ENCODE peak calls at places on chromosomes 3 and 15, in five cellular contexts. P is SHP77, J is fibroblast of mammary gland, F is retina, D is nephron progenitor cell. R is an unnamed sample.

GRCh38 chr15:74172751-74173544 is 562 bp upstream of the ISLR start:
- DNase-seq in J (peak), D (peak), F (no peak), P (no peak), R (peak)

GRCh38 chr3:30344288-30344687 is 262.1 kb upstream of the TGFBR2 start:
- DNase-seq in J (no peak), F (no peak), D (no peak), P (no peak), R (no peak)

GRCh38 chr3:152400912-152401311 is 132.2 kb downstream of the MBNL1 start:
- DNase-seq in J (peak), F (no peak), P (no peak), D (no peak), R (peak)

GRCh38 chr3:134190272-134190671 is 60.4 kb downstream of the RYK start:
- DNase-seq in J (no peak), D (no peak), P (no peak), F (no peak), R (no peak)

GRCh38 chr15:77118787-77119410 is 48.0 kb upstream of the TSPAN3 start:
- DNase-seq in P (peak), F (peak), D (no peak), J (peak), R (peak)

GRCh38 chr3:136957751-136958288 is at the start of gene IL20RB:
- DNase-seq in J (peak), P (no peak), D (no peak), F (no peak), R (peak)

GRCh38 chr3:55313701-55314100 is 173.4 kb downstream of the WNT5A start:
- DNase-seq in D (no peak), J (no peak), P (peak), F (no peak), R (no peak)

GRCh38 chr15:69304176-69304533 is 5.4 kb downstream of the PAQR5 start:
- DNase-seq in P (no peak), F (no peak), D (no peak), J (peak), R (peak)

GRCh38 chr15:78168591-78168990 is 19.4 kb downstream of the IDH3A start:
- DNase-seq in P (no peak), D (no peak), F (no peak), J (no peak), R (no peak)

GRCh38 chr3:39318311-39318710 is 11.2 kb upstream of the CCR8 start:
- DNase-seq in D (no peak), P (no peak), F (no peak), J (no peak), R (no peak)

GRCh38 chr3:112651516-112651915 is 10.6 kb upstream of the CCDC80 start:
- DNase-seq in J (peak), P (no peak), F (no peak), D (no peak), R (no peak)

GRCh38 chr3:168952551-168952950 is 711.0 kb downstream of the MECOM start:
- DNase-seq in J (peak), F (no peak), P (no peak), D (no peak), R (peak)

GRCh38 chr15:59993950-59994401 is 10.1 kb upstream of the FOXB1 start:
- DNase-seq in D (peak), J (no peak), F (peak), P (no peak), R (no peak)

GRCh38 chr15:84684092-84684491 is 26.1 kb upstream of the NMB start:
- DNase-seq in P (no peak), D (no peak), F (no peak), J (peak), R (peak)

GRCh38 chr3:171417813-171418212 is 42.4 kb downstream of the TNIK start:
- DNase-seq in D (no peak), F (no peak), J (peak), P (no peak), R (peak)

GRCh38 chr3:189372205-189372764 is 200.5 kb downstream of the TPRG1 start:
- DNase-seq in P (no peak), F (no peak), D (no peak), J (no peak), R (no peak)

GRCh38 chr15:96418146-96418545 is 87.6 kb downstream of the NR2F2 start:
- DNase-seq in D (no peak), J (no peak), F (no peak), P (no peak), R (no peak)

GRCh38 chr3:35932995-35933394 is 293.7 kb downstream of the ARPP21 start:
- DNase-seq in P (peak), J (peak), F (peak), D (no peak), R (peak)

GRCh38 chr15:71366926-71367325 is 251.7 kb downstream of the THSD4 start:
- DNase-seq in F (no peak), P (no peak), D (no peak), J (peak), R (peak)

GRCh38 chr15:80673561-80674244 is 21.4 kb upstream of the ABHD17C start:
- DNase-seq in D (no peak), P (no peak), F (no peak), J (no peak), R (no peak)

GRCh38 chr15:33142708-33143107 is 51.8 kb downstream of the FMN1 start:
- DNase-seq in P (no peak), D (no peak), J (no peak), F (no peak), R (no peak)

GRCh38 chr15:26772588-26773484 is at the start of gene GABRB3:
- DNase-seq in D (peak), F (peak), J (peak), P (peak), R (peak)

GRCh38 chr3:192636517-192637444 is 90.6 kb downstream of the FGF12 start:
- DNase-seq in F (no peak), J (no peak), P (no peak), D (no peak), R (no peak)

GRCh38 chr3:155702745-155703581 is 41.9 kb downstream of the PLCH1 start:
- DNase-seq in D (peak), J (no peak), F (no peak), P (no peak), R (no peak)

GRCh38 chr3:72657666-72658065 is 190.6 kb downstream of the SHQ1 start:
- DNase-seq in D (no peak), F (no peak), J (no peak), P (no peak), R (no peak)

GRCh38 chr3:121980450-121980796 is 41.6 kb downstream of the ILDR1 start:
- DNase-seq in F (no peak), P (no peak), D (no peak), J (no peak), R (no peak)

GRCh38 chr3:113221703-113222257 is 10.4 kb downstream of the BOC start:
- DNase-seq in D (no peak), J (no peak), P (no peak), F (peak), R (no peak)

R was measured in fibroblast of pulmonary artery.